ENCODE peak calls at places on chromosomes 4 and X, in nine cellular contexts. B is epithelial cell of esophagus, T is heart left ventricle, D is spleen, M is AG10803, O is mucosa of descending colon, R is mammary epithelial cell, S is astrocyte of the spinal cord, Q is retinal pigment epithelial cell. P is an unnamed sample.

GRCh38 chr4:77076889-77077635 is 1.3 kb upstream of the CCNI start:
- DNase-seq in B (no peak), T (no peak), D (no peak), M (no peak), O (no peak), R (no peak), S (no peak), Q (no peak), P (no peak)

GRCh38 chr4:14196141-14196540 is 568.6 kb upstream of the BOD1L1 start:
- DNase-seq in B (peak; percentile 73), T (no peak), D (no peak), M (peak; percentile 50), O (peak; percentile 27), R (peak; percentile 58), S (peak; percentile 83), Q (peak; percentile 51), P (peak; percentile 61)

GRCh38 chr4:126697748-126698147 is 935.0 kb upstream of the INTU start:
- DNase-seq in B (peak; percentile 44), T (no peak), D (no peak), M (peak; percentile 83), O (no peak), R (peak; percentile 74), S (peak; percentile 43), Q (no peak), P (no peak)

GRCh38 chr4:69832326-69833030 is 27.5 kb downstream of the SULT1E1 start:
- DNase-seq in B (no peak), T (no peak), D (no peak), M (no peak), O (peak; percentile 67), R (no peak), S (no peak), Q (no peak), P (peak; percentile 58)

GRCh38 chr4:88732714-88733368 is 35.2 kb upstream of the NAP1L5 start:
- DNase-seq in B (no peak), T (no peak), D (no peak), M (no peak), O (no peak), R (no peak), S (no peak), Q (no peak), P (no peak)

GRCh38 chr4:158814636-158815035 is 45.8 kb downstream of the FNIP2 start:
- DNase-seq in B (no peak), T (no peak), D (no peak), M (peak; percentile 88), O (no peak), R (peak; percentile 25), S (peak; percentile 79), Q (peak; percentile 58), P (no peak)

GRCh38 chr4:14539246-14539645 is 463.0 kb upstream of the CPEB2 start:
- DNase-seq in B (peak; percentile 16), T (no peak), D (no peak), M (no peak), O (no peak), R (peak; percentile 23), S (no peak), Q (no peak), P (no peak)

GRCh38 chr4:20333141-20333690 is 81.5 kb downstream of the SLIT2 start:
- DNase-seq in B (no peak), T (no peak), D (no peak), M (no peak), O (no peak), R (no peak), S (no peak), Q (no peak), P (no peak)

GRCh38 chrX:134803551-134804183 is 145.4 kb upstream of the PLAC1 start:
- DNase-seq in B (no peak), T (no peak), D (no peak), M (no peak), O (no peak), R (no peak), S (no peak), Q (no peak), P (no peak)

GRCh38 chrX:11724122-11725017 is 33.7 kb upstream of the MSL3 start:
- DNase-seq in B (peak; percentile 37), T (no peak), D (no peak), M (peak; percentile 30), O (no peak), R (peak; percentile 14), S (peak; percentile 34), Q (peak; percentile 2), P (no peak)

GRCh38 chr4:30746735-30747134 is 26.6 kb downstream of the PCDH7 start:
- DNase-seq in B (no peak), T (no peak), D (no peak), M (no peak), O (no peak), R (no peak), S (no peak), Q (no peak), P (no peak)

GRCh38 chrX:15497865-15498264 is 2.7 kb upstream of the BMX start:
- DNase-seq in B (peak; percentile 55), T (peak; percentile 33), D (no peak), M (peak; percentile 15), O (peak; percentile 45), R (peak; percentile 66), S (peak; percentile 24), Q (no peak), P (peak; percentile 47)

GRCh38 chr4:176834531-176834930 is 41.8 kb upstream of the VEGFC start:
- DNase-seq in B (no peak), T (no peak), D (no peak), M (no peak), O (no peak), R (no peak), S (no peak), Q (no peak), P (no peak)

GRCh38 chrX:110964761-110965160 is 131.2 kb upstream of the PAK3 start:
- DNase-seq in B (no peak), T (no peak), D (no peak), M (no peak), O (no peak), R (no peak), S (no peak), Q (no peak), P (peak; percentile 33)

GRCh38 chr4:114028071-114028470 is 48.6 kb upstream of the ARSJ start:
- DNase-seq in B (peak; percentile 80), T (no peak), D (no peak), M (no peak), O (no peak), R (peak; percentile 61), S (no peak), Q (peak; percentile 42), P (no peak)

GRCh38 chrX:110180176-110180927 is 137.5 kb downstream of the AMMECR1 start:
- DNase-seq in B (peak; percentile 82), T (no peak), D (no peak), M (peak; percentile 76), O (no peak), R (peak; percentile 66), S (peak; percentile 82), Q (peak; percentile 17), P (no peak)

GRCh38 chrX:31036895-31037294 is 34.9 kb downstream of the FTHL17 start:
- DNase-seq in B (peak; percentile 46), T (peak; percentile 19), D (no peak), M (peak; percentile 40), O (peak; percentile 29), R (peak; percentile 61), S (peak; percentile 44), Q (no peak), P (peak; percentile 57)

GRCh38 chr4:66489370-66489769 is 819.1 kb upstream of the EPHA5 start:
- DNase-seq in B (peak; percentile 32), T (no peak), D (no peak), M (no peak), O (no peak), R (no peak), S (no peak), Q (no peak), P (no peak)

GRCh38 chr4:66486068-66486467 is 815.8 kb upstream of the EPHA5 start:
- DNase-seq in B (no peak), T (no peak), D (no peak), M (no peak), O (no peak), R (no peak), S (no peak), Q (no peak), P (no peak)

GRCh38 chr4:66489783-66490452 is 819.6 kb upstream of the EPHA5 start:
- DNase-seq in B (peak; percentile 67), T (no peak), D (no peak), M (peak; percentile 23), O (no peak), R (peak; percentile 32), S (peak; percentile 79), Q (peak; percentile 81), P (no peak)
- H3K4me3 ChIP-seq in B (no peak overlapping the region), T (no peak overlapping the region), D (no peak overlapping the region), M (no peak overlapping the region), O (no peak overlapping the region), R (no peak overlapping the region), S (no peak overlapping the region), Q (no peak overlapping the region), P (no peak overlapping the region)

DNA sequence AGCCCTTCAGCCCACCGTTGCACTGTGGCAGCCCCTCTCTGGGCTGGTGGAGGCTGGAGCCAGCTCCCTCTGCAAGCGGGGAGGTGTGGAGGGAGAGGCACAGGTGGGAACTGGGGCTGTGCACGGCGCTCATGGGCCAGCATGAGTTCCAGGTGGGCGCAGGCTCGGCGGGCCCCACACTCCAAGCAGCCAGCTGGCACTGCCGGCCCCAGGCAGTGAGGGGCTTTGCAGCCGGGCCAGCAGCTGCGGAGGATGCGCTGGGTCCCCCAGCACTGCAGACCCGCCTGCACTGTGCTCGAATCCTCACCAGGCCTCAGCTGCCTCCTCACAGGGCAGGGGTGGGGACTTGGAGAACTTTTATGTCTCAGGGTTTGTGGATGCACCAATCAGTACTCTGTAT is 1354.8 kb upstream of the IGFBP7 start:
- DNase-seq in B (no peak), T (no peak), D (no peak), M (no peak), O (no peak), R (no peak), S (no peak), Q (no peak), P (no peak)
- TF ChIP-seq CTCF in B (no peak), T (no peak), D (no peak), M (no peak), O (no peak), R (no peak), S (no peak), Q (no peak), P (no peak)

GRCh38 chr4:26178874-26179273 is 141.9 kb upstream of the RBPJ start:
- DNase-seq in B (no peak), T (peak; percentile 63), D (no peak), M (peak; percentile 16), O (no peak), R (no peak), S (peak; percentile 59), Q (no peak), P (no peak)
- H3K4me3 ChIP-seq in B (no peak overlapping the region), T (no peak overlapping the region), D (no peak overlapping the region), M (no peak overlapping the region), O (no peak overlapping the region), R (no peak overlapping the region), S (no peak overlapping the region), Q (no peak overlapping the region), P (no peak overlapping the region)

DNA sequence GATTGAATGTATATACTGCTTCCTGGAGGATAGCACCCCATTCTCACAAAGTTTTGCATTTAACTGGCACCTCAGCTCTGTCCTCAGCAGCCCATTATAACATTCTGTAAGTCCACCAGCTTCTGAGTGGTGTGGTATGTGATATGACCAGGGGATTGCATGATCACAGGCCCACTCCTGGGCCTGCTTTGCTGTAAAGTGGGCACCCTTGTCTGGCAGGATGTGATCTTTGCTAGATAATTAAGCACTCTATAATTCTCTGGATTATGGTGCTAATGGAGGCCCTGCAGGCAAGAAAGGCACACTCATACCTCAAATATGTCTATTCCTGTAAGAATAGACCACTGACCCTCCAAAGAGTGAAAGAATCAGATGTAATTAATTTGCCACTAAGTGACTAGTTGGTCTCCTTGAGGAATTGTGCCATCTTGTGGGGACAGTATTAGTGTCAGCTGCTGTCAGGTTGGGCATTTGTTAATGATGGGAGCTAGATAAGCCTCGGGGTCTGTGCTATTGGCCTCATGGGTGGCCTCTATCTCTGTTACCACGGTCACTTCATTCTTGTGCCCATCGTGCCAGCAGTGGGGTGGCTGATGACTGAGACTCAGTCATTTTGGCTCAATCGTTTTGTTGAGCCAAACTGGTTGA is 2.2 kb upstream of the CFI start:
- DNase-seq in B (peak; percentile 62), T (no peak), D (no peak), M (peak; percentile 45), O (no peak), R (peak; percentile 36), S (peak; percentile 62), Q (peak; percentile 60), P (no peak)
- TF ChIP-seq CTCF in B (peak; percentile 60), T (peak; percentile 31), D (peak; percentile 4), M (peak; percentile 51), O (no peak), R (peak; percentile 57), S (peak; percentile 55), Q (peak; percentile 52), P (no peak)